ENCODE peak calls at places on chromosomes 13 and 19, in four cellular contexts. X, A, K and N are unnamed samples.

GRCh38 chr19:30671622-30672051 is 299.5 kb downstream of the ZNF536 start:
- DNase-seq in K (no peak), X (peak), A (no peak), N (no peak)

GRCh38 chr13:36493046-36493445 is 60.8 kb downstream of the CCNA1 start:
- DNase-seq in A (no peak), K (no peak), X (no peak), N (no peak)

GRCh38 chr13:46289260-46289955 is 77.7 kb downstream of the LRRC63 start:
- DNase-seq in A (no peak), K (no peak), X (no peak), N (no peak)

GRCh38 chr19:3098515-3099346 is 4.6 kb downstream of the GNA11 start:
- DNase-seq in K (no peak), A (no peak), X (peak), N (no peak)

GRCh38 chr19:29798783-29799182 is 13.0 kb upstream of the CCNE1 start:
- DNase-seq in A (no peak), X (no peak), K (no peak), N (no peak)

GRCh38 chr13:33548065-33548464 is 262.5 kb upstream of the STARD13 start:
- DNase-seq in K (no peak), A (no peak), X (no peak), N (no peak)

GRCh38 chr13:43095771-43096719 is 72.7 kb downstream of the DNAJC15 start:
- DNase-seq in X (peak), K (no peak), A (no peak), N (no peak)

GRCh38 chr13:41652735-41653361 is 195.5 kb downstream of the RGCC start:
- DNase-seq in A (peak), K (no peak), X (peak), N (peak)

GRCh38 chr13:76289558-76289957 is 596.6 kb downstream of the KCTD12 start:
- DNase-seq in A (no peak), K (no peak), X (no peak), N (no peak)

GRCh38 chr13:20901668-20902437 is 693 bp downstream of the XPO4 start:
- DNase-seq in K (peak), X (peak), A (no peak), N (no peak)

GRCh38 chr19:55675661-55676354 is 782 bp downstream of the EPN1 start:
- DNase-seq in K (no peak), A (no peak), X (no peak), N (no peak)

GRCh38 chr19:15288146-15288963 is 44.0 kb downstream of the BRD4 start:
- DNase-seq in X (no peak), A (no peak), K (no peak), N (no peak)

GRCh38 chr19:5045956-5046338 is 77.0 kb downstream of the KDM4B start:
- DNase-seq in X (no peak), A (no peak), K (no peak), N (no peak)

GRCh38 chr13:41548031-41548430 is 90.7 kb downstream of the RGCC start:
- DNase-seq in A (no peak), K (no peak), X (no peak), N (no peak)

GRCh38 chr19:18433039-18433691 is 4.8 kb downstream of the ISYNA1 start:
- DNase-seq in A (peak), K (no peak), X (peak), N (no peak)

GRCh38 chr19:13841339-13842293 is 35.3 kb upstream of the NANOS3 start:
- DNase-seq in A (no peak), X (no peak), K (no peak), N (no peak)

GRCh38 chr13:22505489-22505888 is 675.3 kb upstream of the SGCG start:
- DNase-seq in K (no peak), X (peak), A (no peak), N (no peak)

GRCh38 chr19:10896851-10897526 is 25.6 kb downstream of the CARM1 start:
- DNase-seq in X (no peak), A (no peak), K (no peak), N (no peak)

GRCh38 chr13:83003185-83003584 is 879.1 kb downstream of the SLITRK1 start:
- DNase-seq in X (no peak), A (no peak), K (no peak), N (no peak)

GRCh38 chr19:54803410-54803809 is at the start of gene KIR2DL4:
- DNase-seq in K (no peak), A (peak), X (no peak), N (no peak)

GRCh38 chr19:16435238-16435911 is 36.4 kb downstream of the EPS15L1 start:
- DNase-seq in K (no peak), X (peak), A (peak), N (no peak)

GRCh38 chr13:46559272-46559805 is 6.4 kb downstream of the LRCH1 start:
- DNase-seq in X (no peak), K (no peak), A (no peak), N (no peak)

GRCh38 chr19:49057636-49058234 is at the start of gene CGB7:
- DNase-seq in A (peak), K (peak), X (peak), N (no peak)

GRCh38 chr19:35533822-35534521 is 716 bp downstream of the GAPDHS start:
- DNase-seq in A (peak), K (no peak), X (no peak), N (no peak)